ENCODE peak calls at places on chromosomes 3 and 15, in seven cellular contexts. N is choroid plexus epithelial cell; J is GM23248; H is GM06990; D is fibroblast of villous mesenchyme; E is astrocyte; W is CD8-positive, alpha-beta memory T cell. A is an unnamed sample.

GRCh38 chr3:56322862-56323261 is 145.4 kb downstream of the ERC2 start:
- DNase-seq in N (no peak), J (no peak), H (no peak), D (no peak), E (no peak), W (no peak), A (no peak)

GRCh38 chr3:178385280-178385952 is 150.8 kb upstream of the KCNMB2 start:
- DNase-seq in N (peak), J (peak), H (no peak), D (peak), E (peak), W (no peak), A (peak)

GRCh38 chr3:110799236-110799635 is 272.4 kb upstream of the NECTIN3 start:
- DNase-seq in N (peak), J (peak), H (no peak), D (peak), E (no peak), W (no peak), A (peak)

GRCh38 chr3:99319961-99320360 is 318.4 kb upstream of the COL8A1 start:
- DNase-seq in N (peak), J (peak), H (no peak), D (peak), E (peak), W (no peak), A (no peak)

GRCh38 chr15:42495361-42496212 is at the start of gene SNAP23:
- DNase-seq in N (peak), J (peak), H (peak), D (peak), E (peak), W (peak), A (peak)

GRCh38 chr3:182567666-182568065 is 225.6 kb upstream of the ATP11B start:
- DNase-seq in N (peak), J (no peak), H (no peak), D (no peak), E (peak), W (no peak), A (peak)

GRCh38 chr3:23760871-23761373 is 44.8 kb upstream of the UBE2E1 start:
- DNase-seq in N (no peak), J (no peak), H (peak), D (no peak), E (no peak), W (no peak), A (no peak)

GRCh38 chr15:62241135-62241770 is 76.2 kb upstream of the C2CD4B start:
- DNase-seq in N (no peak), J (peak), H (no peak), D (peak), E (no peak), W (no peak), A (peak)

GRCh38 chr15:63288778-63289378 is 11.5 kb downstream of the APH1B start:
- DNase-seq in N (peak), J (peak), H (no peak), D (peak), E (no peak), W (no peak), A (peak)

GRCh38 chr3:9970020-9970652 is 16.5 kb downstream of the EMC3 start:
- DNase-seq in N (peak), J (peak), H (no peak), D (peak), E (peak), W (no peak), A (peak)

GRCh38 chr3:126945171-126945721 is 37.7 kb upstream of the PLXNA1 start:
- DNase-seq in N (no peak), J (no peak), H (no peak), D (no peak), E (no peak), W (no peak), A (no peak)

GRCh38 chr15:52295421-52295991 is at the start of gene MYO5C:
- DNase-seq in N (no peak), J (peak), H (no peak), D (no peak), E (peak), W (no peak), A (peak)

GRCh38 chr3:40720863-40721262 is 196.1 kb downstream of the ZNF621 start:
- DNase-seq in N (no peak), J (no peak), H (no peak), D (no peak), E (no peak), W (no peak), A (no peak)

GRCh38 chr15:66774001-66774814 is 72.2 kb downstream of the SMAD6 start:
- DNase-seq in N (peak), J (peak), H (no peak), D (peak), E (peak), W (no peak), A (peak)

GRCh38 chr3:116930786-116931185 is 221.2 kb downstream of the TUSC7 start:
- DNase-seq in N (peak), J (peak), H (no peak), D (peak), E (peak), W (no peak), A (peak)

GRCh38 chr15:48968066-48968465 is 4.3 kb upstream of the SHC4 start:
- DNase-seq in N (no peak), J (no peak), H (no peak), D (no peak), E (no peak), W (no peak), A (no peak)

GRCh38 chr3:67808906-67809305 is 154.5 kb upstream of the SUCLG2 start:
- DNase-seq in N (no peak), J (no peak), H (no peak), D (no peak), E (no peak), W (no peak), A (no peak)

GRCh38 chr3:53944019-53944418 is 52.4 kb upstream of the SELENOK start:
- DNase-seq in N (no peak), J (no peak), H (no peak), D (no peak), E (no peak), W (no peak), A (no peak)

GRCh38 chr3:148158210-148158609 is 539.5 kb upstream of the AGTR1 start:
- DNase-seq in N (peak), J (peak), H (no peak), D (peak), E (peak), W (no peak), A (peak)

GRCh38 chr3:132034486-132035464 is at the start of gene CPNE4:
- DNase-seq in N (peak), J (peak), H (peak), D (peak), E (peak), W (peak), A (peak)

GRCh38 chr3:132034097-132034485 is 723 bp downstream of the CPNE4 start:
- DNase-seq in N (no peak), J (no peak), H (no peak), D (no peak), E (no peak), W (no peak), A (no peak)

GRCh38 chr3:132033471-132033870 is 1.3 kb downstream of the CPNE4 start:
- DNase-seq in N (no peak), J (no peak), H (no peak), D (no peak), E (no peak), W (no peak), A (no peak)

GRCh38 chr3:132029182-132029902 is 5.5 kb downstream of the CPNE4 start:
- DNase-seq in N (peak), J (peak), H (peak), D (peak), E (peak), W (peak), A (peak)

GRCh38 chr3:132032959-132033358 is 1.9 kb downstream of the CPNE4 start:
- DNase-seq in N (no peak), J (no peak), H (no peak), D (no peak), E (no peak), W (no peak), A (no peak)
- H3K4me3 ChIP-seq in N (no peak), J (no peak), H (no peak), D (no peak), E (no peak), W (no peak), A (no peak)

DNA sequence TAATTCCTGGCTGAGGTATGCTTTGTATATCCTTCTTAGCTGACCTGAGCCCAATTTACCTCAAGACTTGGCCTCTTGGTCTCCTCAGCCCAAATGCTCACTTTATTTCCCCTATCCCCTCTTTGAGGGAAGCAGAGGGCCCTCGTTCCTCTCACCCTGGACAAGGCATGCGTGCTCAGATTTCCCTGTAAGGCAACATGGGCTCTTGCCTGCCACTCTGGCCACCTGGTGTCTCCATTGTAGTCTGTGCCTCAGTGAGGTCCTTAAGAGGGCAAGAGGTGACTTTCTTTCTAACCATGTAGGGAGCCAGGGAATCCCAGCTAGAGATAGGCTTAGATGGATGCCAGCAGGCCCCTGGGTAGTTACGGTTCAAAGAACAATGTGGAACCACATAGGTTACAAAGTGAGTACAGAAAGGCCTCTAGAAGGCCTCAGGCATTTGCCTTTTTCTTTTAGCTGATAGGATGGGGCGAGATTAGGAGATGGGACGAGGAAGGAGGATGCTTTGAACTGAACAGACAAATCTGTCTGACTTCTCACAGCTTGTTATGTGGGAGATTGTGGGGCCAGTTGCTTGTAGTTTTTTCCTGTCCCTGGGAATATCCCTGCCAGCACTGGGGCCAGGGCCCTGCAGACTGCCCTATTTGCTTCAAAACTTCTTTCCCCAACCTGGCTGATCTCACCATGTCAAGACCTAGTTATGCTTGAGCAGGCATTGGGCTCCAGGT is 1.1 kb upstream of the INTS14 start:
- DNase-seq in N (peak), J (peak), H (no peak), D (no peak), E (no peak), W (no peak), A (no peak)
- H3K4me3 ChIP-seq in N (peak), J (peak), H (peak), D (peak), E (peak), W (peak), A (peak)

GRCh38 chr3:185362850-185363661 is at the start of gene MAP3K13:
- DNase-seq in N (peak), J (peak), H (peak), D (peak), E (peak), W (peak), A (peak)
- H3K4me3 ChIP-seq in N (peak), J (peak), H (peak), D (peak), E (peak), W (peak), A (peak)

GRCh38 chr3:149340310-149340933 is 7.0 kb upstream of the TM4SF18 start:
- DNase-seq in N (peak), J (peak), H (no peak), D (peak), E (peak), W (no peak), A (peak)
- H3K4me3 ChIP-seq in N (no peak), J (peak), H (no peak), D (peak), E (peak), W (no peak), A (no peak)

DNA sequence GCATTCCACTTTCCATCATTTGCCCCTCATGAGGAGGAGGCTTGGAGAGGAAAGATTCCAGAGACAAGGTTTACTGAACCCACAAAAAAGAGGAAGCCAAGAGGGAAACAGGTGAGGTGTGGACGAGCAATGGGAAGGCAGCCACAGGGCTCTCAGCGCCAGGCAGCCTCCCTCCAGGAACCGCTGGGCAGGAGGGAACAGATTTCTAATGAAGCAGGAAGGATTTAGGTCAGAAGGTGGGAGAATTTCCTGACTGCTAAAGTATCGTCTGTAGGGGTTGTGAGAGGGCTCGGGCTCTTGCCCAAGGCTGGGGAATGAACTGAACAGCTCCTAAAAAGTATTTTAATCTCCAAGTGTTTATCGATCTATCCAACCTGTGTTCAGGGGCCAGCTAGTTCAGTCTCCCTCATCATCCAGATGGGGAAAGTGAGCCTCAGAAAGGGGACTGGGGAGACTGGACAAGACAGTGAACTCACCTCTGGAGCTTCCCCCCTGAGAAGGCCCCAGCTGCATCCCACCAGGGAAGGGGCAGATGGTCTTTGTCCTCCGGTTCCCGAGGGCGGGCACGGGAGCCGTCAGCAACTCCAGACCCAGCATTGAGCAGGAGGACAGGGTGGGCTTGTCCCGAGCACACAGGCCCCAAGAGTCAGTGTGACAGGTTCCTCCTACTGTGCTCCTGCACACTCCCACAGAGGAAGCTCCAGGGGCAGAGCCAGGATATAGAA is 10.5 kb downstream of the LOXL1 start:
- DNase-seq in N (no peak), J (no peak), H (no peak), D (no peak), E (no peak), W (no peak), A (no peak)
- H3K4me3 ChIP-seq in N (no peak), J (no peak), H (no peak), D (no peak), E (no peak), W (no peak), A (no peak)

GRCh38 chr3:16838561-16838960 is 46.2 kb upstream of the PLCL2 start:
- DNase-seq in N (no peak), J (no peak), H (no peak), D (no peak), E (no peak), W (no peak), A (no peak)

GRCh38 chr3:16837602-16838001 is 47.2 kb upstream of the PLCL2 start:
- DNase-seq in N (no peak), J (no peak), H (no peak), D (no peak), E (no peak), W (no peak), A (no peak)

GRCh38 chr3:16840111-16840444 is 44.7 kb upstream of the PLCL2 start:
- DNase-seq in N (no peak), J (no peak), H (no peak), D (no peak), E (no peak), W (no peak), A (no peak)

GRCh38 chr3:16841354-16841753 is 43.4 kb upstream of the PLCL2 start:
- DNase-seq in N (no peak), J (no peak), H (no peak), D (no peak), E (no peak), W (no peak), A (no peak)

DNA sequence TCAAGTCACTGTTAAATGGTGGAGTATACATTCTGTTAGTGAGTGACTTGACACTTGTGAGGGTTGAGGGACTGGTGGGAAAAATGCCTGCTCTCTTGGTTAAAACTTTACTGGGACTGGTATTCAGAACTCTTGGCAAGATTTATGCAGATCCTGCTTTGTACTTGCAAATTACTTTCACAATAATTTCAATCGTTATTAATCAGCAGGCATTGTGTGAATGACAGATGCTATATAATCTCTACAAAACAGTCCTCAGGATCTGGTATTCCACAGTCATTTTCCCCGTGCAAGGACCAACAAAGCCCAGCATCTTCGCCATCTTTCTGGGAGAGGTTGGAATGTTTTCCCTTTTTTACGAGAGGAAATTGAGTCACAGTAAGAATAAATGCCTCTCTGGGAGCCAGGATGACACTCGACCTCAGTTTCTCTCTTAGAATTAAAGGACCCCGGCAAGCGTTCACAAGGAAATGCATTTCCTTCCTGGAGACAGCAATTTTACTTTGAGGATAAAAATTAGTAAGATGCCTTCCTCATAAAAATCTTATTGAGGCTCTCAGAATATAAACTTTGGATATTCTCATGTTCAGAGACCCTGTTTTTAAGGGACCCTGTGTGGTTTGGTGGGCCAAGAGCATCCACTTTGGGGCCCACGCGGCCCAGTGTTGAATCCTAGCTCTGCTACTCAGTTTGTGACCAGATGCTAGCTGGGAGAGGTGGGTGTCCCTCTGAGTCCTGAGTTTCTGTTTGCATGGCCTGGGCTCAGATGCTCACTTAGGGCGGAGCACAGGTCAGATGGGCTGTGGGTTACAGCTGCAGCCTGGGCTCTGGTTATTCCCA is 45.3 kb upstream of the PLCL2 start:
- DNase-seq in N (no peak), J (no peak), H (no peak), D (no peak), E (no peak), W (no peak), A (no peak)
- H3K4me3 ChIP-seq in N (no peak), J (no peak), H (no peak), D (no peak), E (no peak), W (no peak), A (no peak)

GRCh38 chr3:28912120-28912885 is 368.6 kb upstream of the RBMS3 start:
- DNase-seq in N (peak), J (peak), H (no peak), D (peak), E (peak), W (no peak), A (no peak)

GRCh38 chr3:28916713-28917499 is 364.0 kb upstream of the RBMS3 start:
- DNase-seq in N (peak), J (peak), H (peak), D (peak), E (peak), W (no peak), A (peak)

GRCh38 chr3:28922376-28922775 is 358.5 kb upstream of the RBMS3 start:
- DNase-seq in N (no peak), J (no peak), H (no peak), D (no peak), E (no peak), W (no peak), A (no peak)

GRCh38 chr3:28915711-28916481 is 365.0 kb upstream of the RBMS3 start:
- DNase-seq in N (peak), J (peak), H (no peak), D (peak), E (peak), W (no peak), A (peak)

DNA sequence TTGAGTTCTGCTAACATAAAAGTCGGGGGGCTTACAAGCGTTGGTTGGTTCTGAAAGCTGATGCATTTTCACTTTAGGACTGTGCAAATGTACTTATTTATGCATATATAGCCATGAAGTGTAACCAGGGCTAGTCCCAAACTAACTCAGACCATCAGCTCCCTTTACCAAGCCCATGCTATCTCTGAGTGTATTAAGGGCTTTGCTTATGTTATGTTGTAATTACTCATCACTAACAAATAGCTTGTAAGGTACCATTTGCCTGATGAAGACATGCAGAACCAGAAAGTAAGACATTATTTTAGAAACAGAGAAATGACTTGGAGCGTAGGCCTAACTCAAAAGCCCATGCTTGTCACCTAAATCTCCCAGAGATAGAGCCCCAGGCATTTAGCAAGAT is 363.0 kb upstream of the RBMS3 start:
- DNase-seq in N (no peak), J (no peak), H (no peak), D (peak), E (no peak), W (no peak), A (no peak)
- H3K4me3 ChIP-seq in N (no peak), J (no peak), H (no peak), D (no peak), E (no peak), W (no peak), A (no peak)

GRCh38 chr3:52454235-52454937 is 545 bp upstream of the TNNC1 start:
- DNase-seq in N (no peak), J (no peak), H (no peak), D (no peak), E (no peak), W (no peak), A (no peak)
- H3K4me3 ChIP-seq in N (no peak), J (peak), H (peak), D (no peak), E (no peak), W (peak), A (no peak)

GRCh38 chr3:113275876-113276580 is 64.7 kb downstream of the BOC start:
- DNase-seq in N (peak), J (peak), H (peak), D (peak), E (peak), W (no peak), A (peak)

GRCh38 chr3:113277886-113278598 is 66.7 kb downstream of the BOC start:
- DNase-seq in N (no peak), J (no peak), H (no peak), D (no peak), E (no peak), W (no peak), A (no peak)

GRCh38 chr3:113277414-113277813 is 66.1 kb downstream of the BOC start:
- DNase-seq in N (no peak), J (no peak), H (no peak), D (no peak), E (no peak), W (no peak), A (no peak)

GRCh38 chr3:113274959-113275556 is 63.7 kb downstream of the BOC start:
- DNase-seq in N (no peak), J (no peak), H (no peak), D (no peak), E (no peak), W (no peak), A (no peak)

DNA sequence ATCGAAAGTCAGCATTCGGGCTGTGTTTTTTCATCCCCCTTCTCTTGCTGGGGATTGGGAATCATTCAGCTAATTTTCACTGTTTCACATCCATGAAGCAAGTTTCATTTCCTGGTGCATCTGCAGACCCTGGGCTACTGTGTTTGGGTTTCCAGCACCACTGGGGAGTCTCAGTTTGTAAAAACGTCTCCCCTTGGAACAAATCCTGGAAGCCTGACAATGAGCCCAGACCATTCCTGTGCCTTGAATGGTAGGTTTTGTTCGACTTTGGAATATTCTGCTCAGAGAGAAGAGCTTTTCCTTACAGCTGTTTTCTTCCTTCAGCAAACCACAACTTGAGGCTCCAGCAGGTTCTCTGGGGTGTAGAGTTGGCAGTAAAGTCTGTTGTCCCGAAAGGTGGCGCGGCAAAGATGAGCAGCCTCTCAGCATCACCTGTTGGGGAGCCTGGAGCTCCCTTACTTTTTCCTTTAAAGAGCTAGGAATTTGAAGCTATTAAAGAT is 65.3 kb downstream of the BOC start:
- DNase-seq in N (no peak), J (no peak), H (no peak), D (no peak), E (no peak), W (no peak), A (no peak)
- H3K4me3 ChIP-seq in N (peak), J (peak), H (peak), D (peak), E (peak), W (no peak), A (no peak)